ENCODE peak calls at places on chromosomes 16 and 17, in seven cellular contexts. C is iPS-NIHi11; S is substantia nigra; D is DMS153; Y is memory B cell; E is NCI-H82; T is stimulated activated CD8-positive, alpha-beta memory T cell treated with anti-CD3 and anti-CD28 coated beads, Interleukin-4, amount 100 ng/mL, for 48 hours. K is an unnamed sample.

GRCh38 chr16:49602201-49603041 is 228.8 kb downstream of the C16orf78 start:
- DNase-seq in C (peak), S (no peak), D (no peak), Y (no peak), E (no peak), T (no peak), K (no peak)

GRCh38 chr17:64148699-64149098 is 18.8 kb upstream of the ERN1 start:
- DNase-seq in C (no peak), S (no peak), D (no peak), Y (no peak), E (peak), T (peak), K (no peak)

GRCh38 chr17:63470116-63470515 is 6.7 kb upstream of the ACE start:
- DNase-seq in C (no peak), S (no peak), D (no peak), Y (no peak), E (peak), T (no peak), K (no peak)

GRCh38 chr16:16797239-16797638 is 418.3 kb downstream of the NPIPA7 start:
- DNase-seq in C (peak), S (no peak), D (no peak), Y (no peak), E (no peak), T (no peak), K (no peak)

GRCh38 chr16:4109250-4109736 is 6.9 kb downstream of the ADCY9 start:
- DNase-seq in C (no peak), S (no peak), D (no peak), Y (no peak), E (no peak), T (no peak), K (no peak)

GRCh38 chr16:57128787-57129389 is 36.5 kb downstream of the CPNE2 start:
- DNase-seq in C (no peak), S (no peak), D (no peak), Y (no peak), E (no peak), T (peak), K (no peak)

GRCh38 chr16:46857261-46857962 is 26.4 kb upstream of the C16orf87 start:
- DNase-seq in C (peak), S (no peak), D (no peak), Y (no peak), E (peak), T (no peak), K (peak)

GRCh38 chr17:7674934-7675333 is 12.4 kb downstream of the TP53 start:
- DNase-seq in C (no peak), S (no peak), D (no peak), Y (no peak), E (no peak), T (no peak), K (no peak)

GRCh38 chr16:84079664-84080063 is 37.1 kb upstream of the SLC38A8 start:
- DNase-seq in C (no peak), S (no peak), D (no peak), Y (no peak), E (no peak), T (no peak), K (no peak)

GRCh38 chr17:68834328-68834836 is 120.8 kb downstream of the ABCA8 start:
- DNase-seq in C (no peak), S (no peak), D (no peak), Y (no peak), E (no peak), T (no peak), K (no peak)